ENCODE peak calls at places on chromosome 13, in seven cellular contexts. S, H, F, J, R, Q and A are unnamed samples.

GRCh38 chr13:85313761-85314503 is 485.3 kb downstream of the SLITRK6 start:
- DNase-seq in J (peak; percentile 82), F (no peak), Q (no peak), S (no peak), R (no peak), H (no peak), A (peak; percentile 58)

GRCh38 chr13:43203781-43204180 is 180.4 kb downstream of the DNAJC15 start:
- DNase-seq in H (no peak), F (no peak), R (no peak), J (no peak), Q (no peak), S (no peak), A (no peak)

GRCh38 chr13:73467103-73467502 is 408.3 kb downstream of the KLF5 start:
- DNase-seq in R (no peak), Q (no peak), F (no peak), H (no peak), S (no peak), J (peak; percentile 21), A (no peak)

GRCh38 chr13:65292488-65292901 is 1937.6 kb downstream of the PCDH9 start:
- DNase-seq in S (no peak), H (no peak), J (peak; percentile 3), Q (no peak), R (no peak), F (no peak), A (peak; percentile 77)

GRCh38 chr13:110913911-110914292 is 967 bp downstream of the ANKRD10 start:
- DNase-seq in F (no peak), S (no peak), J (no peak), H (no peak), R (no peak), Q (no peak), A (no peak)

GRCh38 chr13:114231886-114232285 is 2.8 kb upstream of the CDC16 start:
- DNase-seq in H (no peak), S (no peak), J (peak; percentile 77), F (no peak), R (no peak), Q (no peak), A (no peak)

GRCh38 chr13:80669112-80669511 is 328.2 kb upstream of the SPRY2 start:
- DNase-seq in R (no peak), H (no peak), S (no peak), Q (no peak), J (no peak), F (no peak), A (no peak)

GRCh38 chr13:54150851-54151250 is 1122.2 kb downstream of the OLFM4 start:
- DNase-seq in H (no peak), F (no peak), R (no peak), S (no peak), J (no peak), Q (no peak), A (no peak)

GRCh38 chr13:112255550-112256120 is 120.5 kb upstream of the SPACA7 start:
- DNase-seq in J (no peak), F (no peak), H (no peak), R (no peak), S (no peak), Q (no peak), A (no peak)

GRCh38 chr13:112969692-112970338 is 801 bp downstream of the MCF2L start:
- DNase-seq in J (no peak), S (no peak), H (no peak), Q (no peak), F (no peak), R (no peak), A (no peak)

GRCh38 chr13:95355491-95355890 is 54.2 kb upstream of the ABCC4 start:
- DNase-seq in H (no peak), S (no peak), J (no peak), Q (no peak), F (no peak), R (no peak), A (no peak)

GRCh38 chr13:65854431-65854830 is 1375.7 kb downstream of the PCDH9 start:
- DNase-seq in J (peak; percentile 35), S (no peak), H (no peak), F (no peak), Q (no peak), R (no peak), A (no peak)

GRCh38 chr13:111270765-111271164 is 49.7 kb upstream of the TEX29 start:
- DNase-seq in F (no peak), H (no peak), R (no peak), J (no peak), S (no peak), Q (no peak), A (no peak)

GRCh38 chr13:40217675-40218074 is 448.8 kb downstream of the FOXO1 start:
- DNase-seq in F (no peak), H (no peak), S (no peak), R (no peak), Q (no peak), J (no peak), A (no peak)

GRCh38 chr13:45510671-45511070 is 45.9 kb downstream of the COG3 start:
- DNase-seq in H (no peak), F (no peak), Q (no peak), R (peak; percentile 18), S (no peak), J (no peak), A (no peak)

GRCh38 chr13:33169273-33169980 is 116.1 kb downstream of the STARD13 start:
- DNase-seq in J (peak; percentile 41), H (no peak), Q (no peak), R (no peak), S (no peak), F (no peak), A (no peak)

GRCh38 chr13:43058318-43058674 is 34.9 kb downstream of the DNAJC15 start:
- DNase-seq in S (peak; percentile 26), H (no peak), F (no peak), Q (no peak), R (peak; percentile 20), J (peak; percentile 83), A (peak; percentile 15)

GRCh38 chr13:50509771-50510441 is 333.6 kb downstream of the DLEU7 start:
- DNase-seq in Q (no peak), F (no peak), R (peak; percentile 47), J (no peak), H (no peak), S (no peak), A (no peak)

GRCh38 chr13:59229401-59229800 is 934.3 kb downstream of the DIAPH3 start:
- DNase-seq in S (no peak), J (no peak), H (no peak), Q (no peak), F (no peak), R (no peak), A (no peak)

GRCh38 chr13:44549461-44549860 is 26.7 kb downstream of the TSC22D1 start:
- DNase-seq in R (no peak), S (no peak), Q (no peak), J (no peak), F (no peak), H (no peak), A (no peak)

GRCh38 chr13:67001363-67001762 is 228.8 kb downstream of the PCDH9 start:
- DNase-seq in J (no peak), Q (no peak), S (no peak), R (no peak), F (no peak), H (no peak), A (no peak)

DNA sequence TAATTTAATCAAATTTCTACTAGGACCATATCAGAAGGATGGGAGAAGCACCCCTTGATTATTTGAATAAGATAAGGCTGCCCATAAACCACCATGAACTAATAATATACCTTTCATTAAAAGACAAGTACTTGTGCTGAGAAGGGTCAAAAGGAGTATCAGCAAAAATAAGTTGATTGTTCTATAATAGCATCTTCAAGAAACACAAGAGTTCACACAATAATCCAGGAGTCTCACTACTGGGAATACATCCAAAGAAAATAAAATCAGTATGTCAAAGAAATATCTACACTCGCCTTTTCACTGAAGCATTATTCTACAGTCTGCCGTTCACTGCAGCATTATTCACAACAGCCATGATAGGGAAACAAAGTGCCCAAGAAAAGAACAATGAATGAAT is 1310.1 kb upstream of the PCDH9 start:
- DNase-seq in F (no peak), R (no peak), H (no peak), J (no peak), Q (no peak), S (no peak), A (no peak)
- H3K4me3 ChIP-seq in F (no peak overlapping the region), R (no peak overlapping the region), H (no peak overlapping the region), J (no peak overlapping the region), Q (no peak overlapping the region), S (no peak overlapping the region), A (no peak overlapping the region)

DNA sequence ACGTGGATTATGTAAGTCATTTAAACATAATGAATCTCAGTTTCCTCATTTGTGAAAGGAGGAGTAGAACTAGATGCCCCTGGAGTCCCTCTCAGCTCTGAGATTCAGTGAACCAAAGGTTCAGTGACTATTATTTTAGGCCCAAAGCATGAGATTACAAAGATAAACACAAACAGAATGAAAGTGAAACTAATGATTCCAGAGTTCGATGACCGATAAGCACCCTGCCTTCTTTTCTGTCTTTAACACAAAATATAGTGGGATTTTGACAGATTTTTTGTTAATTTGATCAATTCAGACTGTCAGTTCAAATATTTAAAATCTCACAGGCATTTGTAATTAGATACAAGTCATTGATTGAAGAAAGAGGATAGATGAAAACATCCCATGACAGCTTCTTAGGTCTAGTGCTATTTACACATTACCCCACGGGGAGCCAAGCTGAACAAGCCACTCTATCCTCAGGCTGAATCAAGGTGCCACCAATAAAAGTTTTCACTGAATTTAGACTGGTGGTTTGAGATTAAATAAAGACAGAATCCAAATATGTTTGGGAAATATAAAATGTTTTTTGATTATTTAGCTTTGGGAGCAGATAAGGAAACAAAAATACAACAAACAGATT is 64.6 kb upstream of the RAP2A start:
- DNase-seq in Q (no peak), J (no peak), H (no peak), F (no peak), R (no peak), S (no peak), A (no peak)
- H3K4me3 ChIP-seq in Q (peak overlapping the region; percentile 16), J (no peak overlapping the region), H (peak overlapping the region; percentile 37), F (no peak overlapping the region), R (peak overlapping the region; percentile 67), S (peak overlapping the region; percentile 58), A (no peak overlapping the region)

DNA sequence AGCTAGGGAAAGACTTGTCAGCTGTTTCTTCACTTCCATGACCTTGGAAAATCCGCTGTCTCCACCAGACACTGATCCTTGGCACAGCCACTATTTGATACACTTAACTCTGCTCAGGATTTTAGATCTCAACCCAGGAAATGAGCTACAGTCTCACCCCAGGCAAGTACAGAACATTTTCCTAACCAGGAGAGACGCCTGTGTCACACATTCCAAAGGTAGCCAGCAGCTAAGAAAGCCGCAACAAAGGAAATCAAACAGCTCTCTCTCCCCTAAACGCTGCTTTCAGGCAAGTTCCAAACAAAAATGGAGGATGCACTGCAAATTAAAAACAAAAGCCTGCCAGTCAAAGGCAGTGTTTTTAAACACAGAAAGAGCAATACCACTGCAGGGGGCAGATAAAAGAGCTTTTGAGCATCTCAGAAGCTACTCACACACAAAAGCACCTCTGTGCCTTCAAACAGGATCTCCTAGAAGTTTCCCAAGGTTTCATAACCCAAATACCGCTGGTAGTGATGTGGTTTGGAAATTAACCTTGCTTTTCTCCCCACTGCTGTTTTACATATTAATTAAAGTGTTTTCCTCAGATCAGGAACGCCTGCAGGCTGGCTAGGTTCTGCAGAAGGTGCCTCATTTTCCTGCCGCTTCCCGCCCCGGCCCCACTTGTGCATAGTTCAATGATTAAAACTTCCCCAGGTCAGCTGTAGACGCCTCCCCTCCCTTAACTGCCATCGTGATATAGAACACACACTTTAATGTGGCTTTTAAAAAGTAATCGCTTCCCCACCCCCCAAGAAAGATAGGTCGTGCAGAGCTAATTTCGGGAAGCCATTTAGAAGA is 57.1 kb downstream of the IRS2 start:
- DNase-seq in H (no peak), S (no peak), Q (no peak), R (peak; percentile 37), J (peak; percentile 36), F (no peak), A (no peak)
- H3K4me3 ChIP-seq in H (no peak overlapping the region), S (no peak overlapping the region), Q (no peak overlapping the region), R (peak overlapping the region; percentile 84), J (no peak overlapping the region), F (no peak overlapping the region), A (no peak overlapping the region)

GRCh38 chr13:88384542-88384941 is 713.4 kb downstream of the SLITRK5 start:
- DNase-seq in Q (no peak), H (no peak), S (no peak), J (no peak), R (no peak), F (no peak), A (no peak)
- H3K4me3 ChIP-seq in Q (no peak overlapping the region), H (no peak overlapping the region), S (no peak overlapping the region), J (no peak overlapping the region), R (no peak overlapping the region), F (no peak overlapping the region), A (no peak overlapping the region)